ENCODE peak calls at places on chromosomes 3 and 15, in seven cellular contexts. Q is A549; K is cardiac muscle cell; T is thyroid gland; A is ovary; F is CD4-positive, alpha-beta memory T cell; N is GM23248. Z is an unnamed sample.

GRCh38 chr15:58546066-58546591 is 114.3 kb downstream of the LIPC start:
- DNase-seq in Q (no peak), K (no peak), T (no peak), A (peak; percentile 57), F (no peak), N (no peak), Z (no peak)

GRCh38 chr15:31461375-31461774 is 134.7 kb downstream of the KLF13 start:
- DNase-seq in Q (no peak), K (no peak), T (no peak), A (no peak), F (no peak), N (no peak), Z (no peak)

GRCh38 chr3:81923038-81923437 is 161.6 kb upstream of the GBE1 start:
- DNase-seq in Q (no peak), K (no peak), T (no peak), A (no peak), F (no peak), N (no peak), Z (no peak)

GRCh38 chr15:76149291-76149910 is 89.6 kb downstream of the TMEM266 start:
- DNase-seq in Q (no peak), K (no peak), T (no peak), A (no peak), F (no peak), N (no peak), Z (no peak)

GRCh38 chr3:122975924-122976293 is 51.7 kb downstream of the SEMA5B start:
- DNase-seq in Q (no peak), K (no peak), T (no peak), A (no peak), F (no peak), N (no peak), Z (no peak)

GRCh38 chr15:50162988-50163718 is 18.8 kb upstream of the SLC27A2 start:
- DNase-seq in Q (no peak), K (no peak), T (no peak), A (no peak), F (no peak), N (no peak), Z (no peak)

GRCh38 chr3:54299169-54299935 is 177.0 kb downstream of the CACNA2D3 start:
- DNase-seq in Q (no peak), K (no peak), T (peak; percentile 73), A (no peak), F (no peak), N (no peak), Z (no peak)

GRCh38 chr3:197366301-197367044 is 68.1 kb upstream of the DLG1 start:
- DNase-seq in Q (no peak), K (no peak), T (peak; percentile 44), A (no peak), F (no peak), N (peak; percentile 64), Z (no peak)

GRCh38 chr15:77623008-77623877 is 9.5 kb downstream of the LINGO1 start:
- DNase-seq in Q (no peak), K (no peak), T (peak; percentile 18), A (no peak), F (no peak), N (no peak), Z (no peak)

GRCh38 chr3:5023777-5024346 is 44.6 kb downstream of the BHLHE40 start:
- DNase-seq in Q (no peak), K (no peak), T (no peak), A (no peak), F (no peak), N (no peak), Z (no peak)

GRCh38 chr3:114308830-114309229 is 15.0 kb downstream of the TIGIT start:
- DNase-seq in Q (no peak), K (no peak), T (no peak), A (no peak), F (peak; percentile 73), N (no peak), Z (no peak)

GRCh38 chr3:21573291-21573690 is 177.7 kb downstream of the ZNF385D start:
- DNase-seq in Q (no peak), K (peak; percentile 51), T (no peak), A (no peak), F (no peak), N (peak; percentile 62), Z (no peak)

GRCh38 chr3:185195652-185196051 is 42.8 kb upstream of the C3orf70 start:
- DNase-seq in Q (no peak), K (no peak), T (no peak), A (no peak), F (no peak), N (no peak), Z (no peak)

GRCh38 chr3:114213262-114213668 is 24.1 kb downstream of the ZNF80 start:
- DNase-seq in Q (no peak), K (peak; percentile 48), T (no peak), A (no peak), F (no peak), N (peak; percentile 59), Z (no peak)

GRCh38 chr15:75354454-75354853 is 7.6 kb downstream of the NEIL1 start:
- DNase-seq in Q (no peak), K (no peak), T (no peak), A (no peak), F (no peak), N (no peak), Z (no peak)

GRCh38 chr15:73714695-73715301 is 30.6 kb downstream of the CD276 start:
- DNase-seq in Q (no peak), K (no peak), T (no peak), A (no peak), F (no peak), N (no peak), Z (no peak)

GRCh38 chr3:186612721-186613636 is at the start of gene AHSG:
- DNase-seq in Q (no peak), K (no peak), T (no peak), A (no peak), F (no peak), N (no peak), Z (no peak)

GRCh38 chr3:9901967-9902366 is 681 bp upstream of the IL17RE start:
- DNase-seq in Q (no peak), K (no peak), T (no peak), A (no peak), F (peak; percentile 37), N (no peak), Z (no peak)

GRCh38 chr3:9902372-9903237 is at the start of gene IL17RE:
- DNase-seq in Q (no peak), K (no peak), T (peak; percentile 69), A (no peak), F (peak; percentile 23), N (no peak), Z (no peak)

GRCh38 chr3:9906480-9906879 is 3.8 kb downstream of the IL17RE start:
- DNase-seq in Q (no peak), K (no peak), T (no peak), A (no peak), F (no peak), N (no peak), Z (no peak)

GRCh38 chr3:9903904-9904303 is 1.3 kb downstream of the IL17RE start:
- DNase-seq in Q (no peak), K (no peak), T (no peak), A (no peak), F (no peak), N (no peak), Z (no peak)

DNA sequence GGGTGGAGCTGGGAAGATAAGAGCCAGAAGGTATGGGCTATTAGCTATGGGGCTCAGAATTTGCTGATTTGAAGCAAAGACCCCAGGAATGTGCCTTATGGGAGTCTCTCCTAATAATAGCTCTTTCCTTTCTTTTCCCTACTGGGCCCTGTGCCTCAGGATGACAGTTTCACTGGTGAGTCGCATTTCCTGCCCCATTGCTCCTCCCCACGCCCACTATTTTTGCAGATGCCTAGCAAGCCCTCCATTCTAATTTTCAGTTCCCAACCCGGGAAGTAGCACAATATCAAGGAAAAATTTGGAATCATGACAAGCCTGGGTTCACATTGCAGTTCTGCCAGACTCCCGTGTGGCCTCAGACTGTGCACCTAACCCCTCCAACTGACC is 583 bp downstream of the IL17RE start:
- DNase-seq in Q (no peak), K (peak; percentile 33), T (peak; percentile 6), A (no peak), F (no peak), N (peak; percentile 85), Z (no peak)
- H3K4me3 ChIP-seq in Q (no peak overlapping the region), K (no peak overlapping the region), T (peak overlapping the region; percentile 39), A (no peak overlapping the region), F (no peak overlapping the region), N (peak overlapping the region; percentile 24), Z (no peak overlapping the region)

GRCh38 chr3:156818890-156819289 is 7.3 kb upstream of the LEKR1 start:
- DNase-seq in Q (peak; percentile 44), K (peak; percentile 69), T (no peak), A (no peak), F (no peak), N (peak; percentile 88), Z (no peak)

GRCh38 chr3:156820687-156821070 is 5.5 kb upstream of the LEKR1 start:
- DNase-seq in Q (no peak), K (no peak), T (no peak), A (no peak), F (no peak), N (peak; percentile 24), Z (no peak)

GRCh38 chr3:156816794-156817741 is 9.1 kb upstream of the LEKR1 start:
- DNase-seq in Q (peak; percentile 49), K (peak; percentile 83), T (peak; percentile 85), A (peak; percentile 77), F (peak; percentile 85), N (peak; percentile 96), Z (peak; percentile 87)

GRCh38 chr3:156817931-156818765 is 8.0 kb upstream of the LEKR1 start:
- DNase-seq in Q (no peak), K (no peak), T (no peak), A (no peak), F (no peak), N (peak; percentile 37), Z (no peak)

GRCh38 chr3:156819842-156820686 is 6.1 kb upstream of the LEKR1 start:
- DNase-seq in Q (no peak), K (no peak), T (no peak), A (no peak), F (no peak), N (no peak), Z (no peak)
- H3K27ac ChIP-seq in Q (peak overlapping the region; percentile 52), K (no peak overlapping the region), T (no peak overlapping the region), A (no peak overlapping the region), F (no peak overlapping the region), N (peak overlapping the region; percentile 97), Z (no peak overlapping the region)

DNA sequence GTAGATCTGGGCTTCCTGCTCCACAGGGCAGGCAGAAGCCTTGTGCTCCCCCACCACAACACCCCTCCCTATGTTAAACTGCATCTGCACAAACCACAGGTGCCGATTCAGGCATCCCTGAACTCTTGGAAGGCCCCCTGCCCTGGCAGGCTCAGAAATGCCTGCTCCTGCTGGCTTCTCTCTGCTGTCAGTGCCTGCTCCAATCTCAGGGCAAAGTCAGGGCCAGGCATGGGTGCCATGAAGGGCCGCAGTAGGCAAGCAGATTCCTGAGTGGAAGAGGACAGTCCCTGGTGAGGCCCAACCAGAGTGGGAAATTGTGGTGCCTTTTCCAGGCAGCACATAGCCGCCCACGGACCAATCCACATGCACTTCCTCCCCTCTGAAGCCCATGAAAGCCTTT is 13.6 kb downstream of the PRR20G start:
- DNase-seq in Q (no peak), K (no peak), T (no peak), A (no peak), F (no peak), N (no peak), Z (no peak)
- H3K9me3 ChIP-seq in Q (peaks cover under 1% of the 10 kb centered on the region), K (no peaks in the 10 kb centered on the region), T (no peaks in the 10 kb centered on the region), A (no peaks in the 10 kb centered on the region), F (peaks cover 3% of the 10 kb centered on the region), N (no peaks in the 10 kb centered on the region), Z (no peaks in the 10 kb centered on the region)

DNA sequence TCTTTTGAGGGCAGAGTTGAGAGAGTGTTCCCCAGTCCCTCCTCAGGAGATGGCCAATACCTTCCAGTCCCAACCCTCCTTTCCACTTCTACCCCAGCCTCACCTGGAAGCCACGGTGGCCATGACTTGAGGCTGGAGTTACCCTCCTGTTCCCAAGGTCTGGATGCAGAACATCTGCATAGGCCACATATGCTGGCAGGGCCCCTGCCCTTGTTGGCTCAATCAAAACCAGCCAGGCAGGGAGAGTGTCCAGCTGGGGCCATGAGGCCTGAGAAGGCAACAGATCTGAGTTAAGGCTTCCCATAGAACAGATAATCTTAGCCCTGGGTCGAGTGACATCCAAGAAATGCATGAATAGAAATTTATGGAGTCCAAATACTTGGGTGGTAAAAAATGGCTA is 23.6 kb upstream of the VIPR1 start:
- DNase-seq in Q (no peak), K (no peak), T (no peak), A (no peak), F (no peak), N (no peak), Z (no peak)
- H3K4me3 ChIP-seq in Q (no peak overlapping the region), K (no peak overlapping the region), T (no peak overlapping the region), A (no peak overlapping the region), F (no peak overlapping the region), N (no peak overlapping the region), Z (no peak overlapping the region)